ENCODE peak calls at places on chromosome 20, in four cellular contexts. One of them, this sample, is unnamed.

GRCh38 chr20:25339608-25340007 is 51.0 kb downstream of the ABHD12 start:
- DNase-seq in HepG2: peak
- DNase-seq in A549: no peak
- DNase-seq in GM23338: no peak
- DNase-seq in this sample: no peak

GRCh38 chr20:23086056-23086551 is at the start of gene CD93:
- DNase-seq in GM23338: peak
- DNase-seq in A549: no peak
- DNase-seq in HepG2: no peak
- DNase-seq in this sample: no peak

GRCh38 chr20:6622041-6622440 is 145.4 kb upstream of the BMP2 start:
- DNase-seq in HepG2: no peak
- DNase-seq in A549: no peak
- DNase-seq in GM23338: no peak
- DNase-seq in this sample: no peak

GRCh38 chr20:4120921-4121321 is 105.6 kb upstream of the RNF24 start:
- DNase-seq in GM23338: no peak
- DNase-seq in A549: no peak
- DNase-seq in HepG2: no peak
- DNase-seq in this sample: no peak

GRCh38 chr20:21280496-21281016 is 22.6 kb upstream of the XRN2 start:
- DNase-seq in A549: no peak
- DNase-seq in HepG2: peak
- DNase-seq in GM23338: no peak
- DNase-seq in this sample: no peak

GRCh38 chr20:33518071-33518470 is 28.2 kb downstream of the CBFA2T2 start:
- DNase-seq in HepG2: no peak
- DNase-seq in A549: no peak
- DNase-seq in GM23338: no peak
- DNase-seq in this sample: no peak

GRCh38 chr20:57649617-57650015 is 29.4 kb upstream of the ZBP1 start:
- DNase-seq in A549: no peak
- DNase-seq in GM23338: no peak
- DNase-seq in HepG2: no peak
- DNase-seq in this sample: no peak

GRCh38 chr20:10492844-10493243 is 57.7 kb downstream of the SLX4IP start:
- DNase-seq in HepG2: no peak
- DNase-seq in GM23338: no peak
- DNase-seq in A549: no peak
- DNase-seq in this sample: no peak

GRCh38 chr20:59015411-59015810 is 3.8 kb upstream of the TUBB1 start:
- DNase-seq in A549: no peak
- DNase-seq in GM23338: no peak
- DNase-seq in HepG2: no peak
- DNase-seq in this sample: no peak

GRCh38 chr20:50019466-50020256 is 36.9 kb downstream of the SNAI1 start:
- DNase-seq in HepG2: no peak
- DNase-seq in A549: no peak
- DNase-seq in GM23338: no peak
- DNase-seq in this sample: no peak

DNA sequence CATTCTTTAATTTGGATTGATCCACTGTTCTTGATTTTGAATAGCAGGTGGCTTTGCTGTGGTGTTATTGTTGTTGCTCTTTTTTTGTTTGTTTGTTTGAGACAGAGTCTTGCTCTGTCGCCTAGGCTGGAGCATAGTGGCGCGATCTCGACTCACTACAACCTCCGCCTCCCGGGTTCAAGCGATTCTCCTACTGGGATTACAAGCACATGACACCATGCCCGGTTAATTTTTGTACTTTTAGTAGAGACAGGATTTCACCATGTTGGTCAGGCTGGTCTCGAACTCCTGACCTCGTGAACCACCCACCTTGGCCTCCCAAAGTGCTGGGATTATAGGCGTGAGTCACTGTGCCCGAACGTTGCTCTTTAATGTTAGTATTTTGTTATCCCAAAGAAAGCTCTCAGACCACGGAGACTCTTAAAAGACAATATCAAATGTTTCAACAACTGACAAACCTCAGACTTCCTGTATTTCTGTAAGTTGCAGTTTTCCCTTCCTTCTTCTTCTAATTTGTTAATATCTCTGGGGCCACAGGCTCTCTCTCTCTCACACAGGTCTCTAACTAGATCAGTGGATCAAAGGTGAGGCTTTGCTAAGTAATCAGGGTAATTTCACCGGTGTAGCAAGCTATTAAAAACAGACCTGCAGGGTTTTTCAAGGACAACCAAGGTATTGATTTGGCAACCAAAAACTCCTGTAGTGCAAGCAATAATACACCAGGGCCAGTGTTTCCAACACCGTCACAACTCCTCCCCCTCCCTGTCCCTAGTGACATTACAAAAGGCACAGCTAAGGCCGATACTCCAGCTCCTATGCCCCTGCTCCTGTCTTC is 48.8 kb upstream of the ZNF217 start:
- DNase-seq in GM23338: peak
- DNase-seq in HepG2: peak
- DNase-seq in A549: peak
- DNase-seq in this sample: no peak
- TF ChIP-seq REST in GM23338: no peak
- TF ChIP-seq REST in HepG2: no peak
- TF ChIP-seq REST in A549: no peak
- TF ChIP-seq REST in this sample: no peak

GRCh38 chr20:62062661-62063600 is 2.8 kb downstream of the TAF4 start:
- DNase-seq in HepG2: no peak
- DNase-seq in A549: no peak
- DNase-seq in GM23338: no peak
- DNase-seq in this sample: no peak
- TF ChIP-seq REST in HepG2: no peak
- TF ChIP-seq REST in A549: no peak
- TF ChIP-seq REST in GM23338: no peak
- TF ChIP-seq REST in this sample: no peak

GRCh38 chr20:48827880-48828733 is at the start of gene PREX1:
- DNase-seq in A549: peak
- DNase-seq in HepG2: no peak
- DNase-seq in GM23338: peak
- DNase-seq in this sample: no peak
- TF ChIP-seq REST in A549: no peak
- TF ChIP-seq REST in HepG2: no peak
- TF ChIP-seq REST in GM23338: no peak
- TF ChIP-seq REST in this sample: no peak

GRCh38 chr20:53788253-53789022 is 194.8 kb upstream of the ZNF217 start:
- DNase-seq in GM23338: no peak
- DNase-seq in HepG2: no peak
- DNase-seq in A549: no peak
- DNase-seq in this sample: no peak

GRCh38 chr20:53785320-53785719 is 191.7 kb upstream of the ZNF217 start:
- DNase-seq in GM23338: no peak
- DNase-seq in A549: no peak
- DNase-seq in HepG2: no peak
- DNase-seq in this sample: no peak

GRCh38 chr20:53783768-53784167 is 190.1 kb upstream of the ZNF217 start:
- DNase-seq in A549: no peak
- DNase-seq in HepG2: peak
- DNase-seq in GM23338: no peak
- DNase-seq in this sample: no peak

GRCh38 chr20:53786071-53786444 is 192.4 kb upstream of the ZNF217 start:
- DNase-seq in GM23338: no peak
- DNase-seq in A549: no peak
- DNase-seq in HepG2: no peak
- DNase-seq in this sample: no peak

DNA sequence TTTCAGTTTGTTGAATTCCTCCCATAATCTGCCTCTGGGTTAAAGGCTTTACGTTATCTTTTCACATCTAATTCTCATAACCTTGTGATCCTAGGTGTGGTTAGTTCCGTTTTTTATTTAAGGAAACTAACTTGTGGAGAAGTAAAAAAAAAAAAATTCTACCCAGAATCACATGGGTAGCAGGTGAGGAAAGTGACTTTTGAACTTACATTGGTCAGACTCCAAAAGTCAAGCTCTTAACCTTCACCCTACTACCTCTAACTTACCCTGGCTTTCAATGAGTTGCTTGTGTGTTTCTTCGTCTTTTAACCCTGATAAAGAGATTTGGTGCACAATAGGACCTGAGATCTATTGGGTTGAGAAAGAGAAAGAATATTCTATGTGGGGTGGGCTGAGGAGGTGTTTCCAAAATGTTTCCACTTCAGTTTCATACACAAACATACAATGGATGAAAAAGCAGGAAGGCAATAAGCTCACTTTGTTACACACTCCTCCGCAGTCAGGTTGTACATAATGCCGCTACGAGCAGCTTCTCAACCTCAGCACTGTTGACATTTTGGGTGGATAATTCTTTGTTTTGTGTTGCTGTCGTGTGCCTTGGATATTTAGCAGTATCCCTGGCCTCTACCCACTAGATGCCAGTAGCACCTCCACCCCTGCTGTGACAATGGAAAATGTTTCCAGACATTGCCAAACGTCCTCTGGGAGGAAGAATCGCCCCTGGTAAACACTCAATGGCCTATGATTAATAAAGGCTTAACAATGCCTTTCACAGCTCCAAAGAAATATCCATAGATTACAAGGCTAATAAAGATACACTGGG is 193.0 kb upstream of the ZNF217 start:
- DNase-seq in A549: no peak
- DNase-seq in GM23338: no peak
- DNase-seq in HepG2: peak
- DNase-seq in this sample: no peak
- TF ChIP-seq REST in A549: no peak
- TF ChIP-seq REST in GM23338: no peak
- TF ChIP-seq REST in HepG2: no peak
- TF ChIP-seq REST in this sample: no peak

This sample was measured in Panc1.